ENCODE peak calls at places on chromosome 2, in nine cellular contexts. One of them, this sample, is unnamed.

GRCh38 chr2:26314243-26314642 is 31.7 kb upstream of the SELENOI start:
- DNase-seq in left ventricle myocardium inferior: no peak
- DNase-seq in pulmonary artery endothelial cell: no peak
- DNase-seq in DMS79 treated with DMSO at 0.1 percent for 48 hours: no peak
- DNase-seq in RCC 7860: no peak
- DNase-seq in CD4-positive, alpha-beta memory T cell: no peak
- DNase-seq in stimulated activated effector memory CD8-positive, alpha-beta T cell treated with anti-CD3 and anti-CD28 coated beads, Interleukin-12 subunit alpha, Interleukin-12 subunit beta, amount 100 ng/mL, for 72 hours: no peak
- DNase-seq in NCI-H2081: no peak
- DNase-seq in stimulated activated CD8-positive, alpha-beta memory T cell treated with anti-CD3 and anti-CD28 coated beads, Interleukin-7, amount 100 ng/mL, for 1 hour: no peak
- DNase-seq in this sample: no peak

GRCh38 chr2:239692348-239692747 is 291.5 kb upstream of the HDAC4 start:
- DNase-seq in left ventricle myocardium inferior: no peak
- DNase-seq in CD4-positive, alpha-beta memory T cell: no peak
- DNase-seq in stimulated activated CD8-positive, alpha-beta memory T cell treated with anti-CD3 and anti-CD28 coated beads, Interleukin-7, amount 100 ng/mL, for 1 hour: no peak
- DNase-seq in RCC 7860: no peak
- DNase-seq in pulmonary artery endothelial cell: no peak
- DNase-seq in DMS79 treated with DMSO at 0.1 percent for 48 hours: peak; percentile 18
- DNase-seq in stimulated activated effector memory CD8-positive, alpha-beta T cell treated with anti-CD3 and anti-CD28 coated beads, Interleukin-12 subunit alpha, Interleukin-12 subunit beta, amount 100 ng/mL, for 72 hours: no peak
- DNase-seq in NCI-H2081: no peak
- DNase-seq in this sample: no peak

GRCh38 chr2:69674301-69674640 is 30.7 kb upstream of the AAK1 start:
- DNase-seq in pulmonary artery endothelial cell: no peak
- DNase-seq in left ventricle myocardium inferior: no peak
- DNase-seq in CD4-positive, alpha-beta memory T cell: no peak
- DNase-seq in RCC 7860: no peak
- DNase-seq in stimulated activated CD8-positive, alpha-beta memory T cell treated with anti-CD3 and anti-CD28 coated beads, Interleukin-7, amount 100 ng/mL, for 1 hour: no peak
- DNase-seq in NCI-H2081: no peak
- DNase-seq in stimulated activated effector memory CD8-positive, alpha-beta T cell treated with anti-CD3 and anti-CD28 coated beads, Interleukin-12 subunit alpha, Interleukin-12 subunit beta, amount 100 ng/mL, for 72 hours: no peak
- DNase-seq in DMS79 treated with DMSO at 0.1 percent for 48 hours: no peak
- DNase-seq in this sample: no peak

GRCh38 chr2:176646033-176646615 is 376.9 kb downstream of the MTX2 start:
- DNase-seq in CD4-positive, alpha-beta memory T cell: no peak
- DNase-seq in stimulated activated CD8-positive, alpha-beta memory T cell treated with anti-CD3 and anti-CD28 coated beads, Interleukin-7, amount 100 ng/mL, for 1 hour: no peak
- DNase-seq in stimulated activated effector memory CD8-positive, alpha-beta T cell treated with anti-CD3 and anti-CD28 coated beads, Interleukin-12 subunit alpha, Interleukin-12 subunit beta, amount 100 ng/mL, for 72 hours: no peak
- DNase-seq in RCC 7860: no peak
- DNase-seq in DMS79 treated with DMSO at 0.1 percent for 48 hours: no peak
- DNase-seq in NCI-H2081: no peak
- DNase-seq in pulmonary artery endothelial cell: no peak
- DNase-seq in left ventricle myocardium inferior: no peak
- DNase-seq in this sample: no peak

GRCh38 chr2:4412637-4413187 is 709.3 kb downstream of the DCDC2C start:
- DNase-seq in stimulated activated effector memory CD8-positive, alpha-beta T cell treated with anti-CD3 and anti-CD28 coated beads, Interleukin-12 subunit alpha, Interleukin-12 subunit beta, amount 100 ng/mL, for 72 hours: no peak
- DNase-seq in pulmonary artery endothelial cell: no peak
- DNase-seq in stimulated activated CD8-positive, alpha-beta memory T cell treated with anti-CD3 and anti-CD28 coated beads, Interleukin-7, amount 100 ng/mL, for 1 hour: no peak
- DNase-seq in RCC 7860: no peak
- DNase-seq in NCI-H2081: no peak
- DNase-seq in left ventricle myocardium inferior: no peak
- DNase-seq in CD4-positive, alpha-beta memory T cell: no peak
- DNase-seq in DMS79 treated with DMSO at 0.1 percent for 48 hours: no peak
- DNase-seq in this sample: no peak

GRCh38 chr2:208256192-208256782 is 1.4 kb upstream of the IDH1 start:
- DNase-seq in pulmonary artery endothelial cell: no peak
- DNase-seq in left ventricle myocardium inferior: no peak
- DNase-seq in RCC 7860: no peak
- DNase-seq in stimulated activated CD8-positive, alpha-beta memory T cell treated with anti-CD3 and anti-CD28 coated beads, Interleukin-7, amount 100 ng/mL, for 1 hour: no peak
- DNase-seq in NCI-H2081: no peak
- DNase-seq in CD4-positive, alpha-beta memory T cell: no peak
- DNase-seq in stimulated activated effector memory CD8-positive, alpha-beta T cell treated with anti-CD3 and anti-CD28 coated beads, Interleukin-12 subunit alpha, Interleukin-12 subunit beta, amount 100 ng/mL, for 72 hours: no peak
- DNase-seq in DMS79 treated with DMSO at 0.1 percent for 48 hours: no peak
- DNase-seq in this sample: no peak

GRCh38 chr2:127771756-127772155 is 39.2 kb downstream of the WDR33 start:
- DNase-seq in NCI-H2081: no peak
- DNase-seq in stimulated activated CD8-positive, alpha-beta memory T cell treated with anti-CD3 and anti-CD28 coated beads, Interleukin-7, amount 100 ng/mL, for 1 hour: no peak
- DNase-seq in RCC 7860: no peak
- DNase-seq in pulmonary artery endothelial cell: peak; percentile 20
- DNase-seq in DMS79 treated with DMSO at 0.1 percent for 48 hours: no peak
- DNase-seq in left ventricle myocardium inferior: no peak
- DNase-seq in stimulated activated effector memory CD8-positive, alpha-beta T cell treated with anti-CD3 and anti-CD28 coated beads, Interleukin-12 subunit alpha, Interleukin-12 subunit beta, amount 100 ng/mL, for 72 hours: no peak
- DNase-seq in CD4-positive, alpha-beta memory T cell: no peak
- DNase-seq in this sample: no peak

GRCh38 chr2:239552213-239552926 is 151.6 kb upstream of the HDAC4 start:
- DNase-seq in CD4-positive, alpha-beta memory T cell: no peak
- DNase-seq in DMS79 treated with DMSO at 0.1 percent for 48 hours: no peak
- DNase-seq in left ventricle myocardium inferior: no peak
- DNase-seq in NCI-H2081: no peak
- DNase-seq in pulmonary artery endothelial cell: no peak
- DNase-seq in stimulated activated CD8-positive, alpha-beta memory T cell treated with anti-CD3 and anti-CD28 coated beads, Interleukin-7, amount 100 ng/mL, for 1 hour: no peak
- DNase-seq in RCC 7860: no peak
- DNase-seq in stimulated activated effector memory CD8-positive, alpha-beta T cell treated with anti-CD3 and anti-CD28 coated beads, Interleukin-12 subunit alpha, Interleukin-12 subunit beta, amount 100 ng/mL, for 72 hours: no peak
- DNase-seq in this sample: no peak

GRCh38 chr2:130251865-130252620 is 53.8 kb upstream of the TUBA3E start:
- DNase-seq in DMS79 treated with DMSO at 0.1 percent for 48 hours: no peak
- DNase-seq in stimulated activated effector memory CD8-positive, alpha-beta T cell treated with anti-CD3 and anti-CD28 coated beads, Interleukin-12 subunit alpha, Interleukin-12 subunit beta, amount 100 ng/mL, for 72 hours: no peak
- DNase-seq in stimulated activated CD8-positive, alpha-beta memory T cell treated with anti-CD3 and anti-CD28 coated beads, Interleukin-7, amount 100 ng/mL, for 1 hour: no peak
- DNase-seq in RCC 7860: no peak
- DNase-seq in left ventricle myocardium inferior: no peak
- DNase-seq in NCI-H2081: no peak
- DNase-seq in CD4-positive, alpha-beta memory T cell: no peak
- DNase-seq in pulmonary artery endothelial cell: no peak
- DNase-seq in this sample: no peak

This sample was measured in NCI-H1930.